ENCODE peak calls at places on chromosomes 13 and 19, in five cellular contexts. W is left lung; I is cardiac muscle cell; U is stimulated activated CD4-positive, alpha-beta T cell treated with anti-CD3 and anti-CD28 coated beads, Interleukin-1b, Interleukin-23, amount 100 ng/mL, for 48 hours; A is hippocampal formation. X is an unnamed sample.

GRCh38 chr19:20422616-20423205 is 142.9 kb downstream of the ZNF737 start:
- DNase-seq in W (no peak), U (no peak), A (peak), I (no peak), X (no peak)

GRCh38 chr19:37991841-37992248 is 84.8 kb downstream of the SIPA1L3 start:
- DNase-seq in W (no peak), A (no peak), I (no peak), U (no peak), X (no peak)

GRCh38 chr13:38759390-38759789 is 72.5 kb downstream of the FREM2 start:
- DNase-seq in A (no peak), W (no peak), I (no peak), U (no peak), X (no peak)

GRCh38 chr13:76696370-76696769 is 189.8 kb downstream of the KCTD12 start:
- DNase-seq in I (peak), U (no peak), W (no peak), A (no peak), X (no peak)

GRCh38 chr19:15331419-15332310 is 674 bp downstream of the BRD4 start:
- DNase-seq in I (peak), U (peak), W (peak), A (no peak), X (peak)

GRCh38 chr13:101424381-101425155 is 8.3 kb upstream of the NALCN start:
- DNase-seq in W (no peak), A (peak), U (no peak), I (no peak), X (no peak)

GRCh38 chr19:51124216-51124615 is 490 bp upstream of the SIGLEC9 start:
- DNase-seq in W (peak), I (no peak), A (no peak), U (no peak), X (no peak)

GRCh38 chr13:111344471-111345191 is 24.2 kb downstream of the TEX29 start:
- DNase-seq in A (no peak), U (no peak), W (peak), I (peak), X (no peak)

GRCh38 chr19:39131255-39131755 is 5.7 kb downstream of the PAK4 start:
- DNase-seq in U (no peak), I (no peak), A (no peak), W (no peak), X (no peak)

GRCh38 chr13:43664700-43665191 is 122.0 kb downstream of the ENOX1 start:
- DNase-seq in W (no peak), A (no peak), U (no peak), I (peak), X (no peak)

GRCh38 chr19:18672606-18673337 is 10.7 kb upstream of the CRTC1 start:
- DNase-seq in U (no peak), I (no peak), A (peak), W (no peak), X (no peak)

GRCh38 chr13:30204564-30204963 is 102.8 kb downstream of the KATNAL1 start:
- DNase-seq in U (peak), I (no peak), A (no peak), W (no peak), X (no peak)

GRCh38 chr13:34011552-34012085 is 193.7 kb downstream of the RFC3 start:
- DNase-seq in I (peak), U (no peak), W (no peak), A (no peak), X (no peak)

GRCh38 chr13:95300625-95301134 is 571 bp downstream of the ABCC4 start:
- DNase-seq in U (peak), I (peak), A (peak), W (peak), X (peak)

GRCh38 chr13:61414136-61414535 is 1.5 kb downstream of the PCDH20 start:
- DNase-seq in A (no peak), I (no peak), U (no peak), W (no peak), X (no peak)

GRCh38 chr13:28865312-28865711 is 45.2 kb downstream of the MTUS2 start:
- DNase-seq in A (no peak), I (no peak), W (no peak), U (no peak), X (no peak)

GRCh38 chr13:40485611-40486517 is 180.6 kb downstream of the FOXO1 start:
- DNase-seq in W (no peak), A (no peak), U (peak), I (no peak), X (peak)

GRCh38 chr19:50331187-50332013 is 2.2 kb upstream of the KCNC3 start:
- DNase-seq in W (peak), I (no peak), U (no peak), A (no peak), X (no peak)

GRCh38 chr19:16368385-16369305 is 44.0 kb downstream of the KLF2 start:
- DNase-seq in U (no peak), I (no peak), W (no peak), A (no peak), X (peak)

GRCh38 chr13:24671367-24672117 is 8.7 kb upstream of the ATP12A start:
- DNase-seq in W (peak), I (peak), A (peak), U (no peak), X (no peak)